ENCODE peak calls at places on chromosomes 1 and 21, in eight cellular contexts. B is fibroblast of pulmonary artery, T is right lobe of liver, S is HCT116, A is breast epithelium, R is fibroblast of lung, P is nephron progenitor cell, M is glutamatergic neuron. Y is an unnamed sample.

GRCh38 chr21:39669485-39669884 is 56.7 kb downstream of the B3GALT5 start:
- DNase-seq in S (no peak), R (no peak), P (no peak), B (no peak), M (no peak), T (no peak), A (no peak), Y (no peak)

GRCh38 chr1:1833456-1833855 is 55.2 kb upstream of the NADK start:
- DNase-seq in T (peak; percentile 55), A (no peak), B (no peak), P (no peak), R (no peak), S (no peak), M (no peak), Y (no peak)

GRCh38 chr1:19661721-19662228 is 2.9 kb upstream of the HTR6 start:
- DNase-seq in P (no peak), B (peak; percentile 71), R (peak; percentile 68), S (peak; percentile 24), A (no peak), T (no peak), M (no peak), Y (no peak)

GRCh38 chr1:171226757-171227370 is 21.4 kb upstream of the FMO1 start:
- DNase-seq in A (no peak), S (peak; percentile 42), B (peak; percentile 91), P (peak; percentile 39), T (peak; percentile 59), R (peak; percentile 86), M (peak; percentile 29), Y (peak; percentile 49)

GRCh38 chr1:168830562-168830961 is 101.6 kb upstream of the DPT start:
- DNase-seq in R (no peak), T (no peak), A (no peak), P (no peak), M (no peak), S (no peak), B (no peak), Y (no peak)

GRCh38 chr1:212791261-212791675 is 309 bp downstream of the NSL1 start:
- DNase-seq in T (no peak), S (no peak), M (no peak), P (no peak), A (no peak), R (peak; percentile 74), B (peak; percentile 81), Y (peak; percentile 76)

GRCh38 chr1:35656148-35656862 is 15.0 kb upstream of the PSMB2 start:
- DNase-seq in A (no peak), R (peak; percentile 34), P (no peak), S (no peak), T (no peak), B (no peak), M (no peak), Y (no peak)

GRCh38 chr21:33212159-33212851 is 17.4 kb upstream of the IFNAR2 start:
- DNase-seq in B (peak; percentile 61), P (no peak), S (no peak), M (no peak), T (no peak), R (peak; percentile 25), A (no peak), Y (no peak)

GRCh38 chr1:92994105-92994712 is 32.9 kb upstream of the DIPK1A start:
- DNase-seq in T (peak; percentile 72), A (peak; percentile 64), S (peak; percentile 75), M (peak; percentile 28), R (peak; percentile 87), B (peak; percentile 89), P (peak; percentile 63), Y (peak; percentile 60)

GRCh38 chr1:31752952-31753351 is 11.2 kb downstream of the ADGRB2 start:
- DNase-seq in R (no peak), M (no peak), A (no peak), T (no peak), S (no peak), P (no peak), B (no peak), Y (no peak)

GRCh38 chr21:17793675-17794123 is 25.5 kb downstream of the C21orf91 start:
- DNase-seq in B (no peak), S (no peak), R (peak; percentile 53), A (no peak), M (no peak), P (no peak), T (no peak), Y (no peak)

GRCh38 chr1:31987231-31987630 is 26.4 kb upstream of the KHDRBS1 start:
- DNase-seq in P (peak; percentile 20), T (no peak), B (no peak), M (peak; percentile 58), R (no peak), S (no peak), A (no peak), Y (no peak)

GRCh38 chr1:89897347-89898133 is 76.7 kb downstream of the LRRC8D start:
- DNase-seq in R (no peak), P (no peak), S (no peak), B (no peak), M (no peak), T (no peak), A (no peak), Y (no peak)

GRCh38 chr1:154607084-154607747 is 770 bp downstream of the ADAR start:
- DNase-seq in T (no peak), M (no peak), A (no peak), B (peak; percentile 50), S (no peak), P (peak; percentile 29), R (peak; percentile 52), Y (no peak)

GRCh38 chr21:36589352-36589971 is 109.5 kb upstream of the SIM2 start:
- DNase-seq in B (peak; percentile 37), A (peak; percentile 21), M (no peak), S (peak; percentile 59), T (peak; percentile 86), P (no peak), R (peak; percentile 54), Y (peak; percentile 5)

GRCh38 chr1:107442545-107442944 is 301.7 kb downstream of the NTNG1 start:
- DNase-seq in R (no peak), T (no peak), B (no peak), P (no peak), A (no peak), M (no peak), S (no peak), Y (no peak)

GRCh38 chr1:24642481-24643361 is at the start of gene SRRM1:
- DNase-seq in M (peak; percentile 97), R (peak; percentile 100), P (peak; percentile 94), B (peak; percentile 100), S (peak; percentile 99), T (peak; percentile 100), A (peak; percentile 100), Y (peak; percentile 99)
- TF ChIP-seq CTCF in M (no peak), R (no peak), P (no peak), B (no peak), S (no peak), T (peak; percentile 9), A (peak; percentile 20), Y (peak; percentile 7)

GRCh38 chr1:209549384-209550001 is 34.0 kb upstream of the CAMK1G start:
- DNase-seq in A (no peak), B (no peak), T (no peak), M (peak; percentile 33), S (no peak), R (no peak), P (peak; percentile 19), Y (no peak)
- TF ChIP-seq CTCF in A (no peak), B (no peak), T (no peak), M (peak; percentile 79), S (peak; percentile 44), R (no peak), P (peak; percentile 49), Y (no peak)

DNA sequence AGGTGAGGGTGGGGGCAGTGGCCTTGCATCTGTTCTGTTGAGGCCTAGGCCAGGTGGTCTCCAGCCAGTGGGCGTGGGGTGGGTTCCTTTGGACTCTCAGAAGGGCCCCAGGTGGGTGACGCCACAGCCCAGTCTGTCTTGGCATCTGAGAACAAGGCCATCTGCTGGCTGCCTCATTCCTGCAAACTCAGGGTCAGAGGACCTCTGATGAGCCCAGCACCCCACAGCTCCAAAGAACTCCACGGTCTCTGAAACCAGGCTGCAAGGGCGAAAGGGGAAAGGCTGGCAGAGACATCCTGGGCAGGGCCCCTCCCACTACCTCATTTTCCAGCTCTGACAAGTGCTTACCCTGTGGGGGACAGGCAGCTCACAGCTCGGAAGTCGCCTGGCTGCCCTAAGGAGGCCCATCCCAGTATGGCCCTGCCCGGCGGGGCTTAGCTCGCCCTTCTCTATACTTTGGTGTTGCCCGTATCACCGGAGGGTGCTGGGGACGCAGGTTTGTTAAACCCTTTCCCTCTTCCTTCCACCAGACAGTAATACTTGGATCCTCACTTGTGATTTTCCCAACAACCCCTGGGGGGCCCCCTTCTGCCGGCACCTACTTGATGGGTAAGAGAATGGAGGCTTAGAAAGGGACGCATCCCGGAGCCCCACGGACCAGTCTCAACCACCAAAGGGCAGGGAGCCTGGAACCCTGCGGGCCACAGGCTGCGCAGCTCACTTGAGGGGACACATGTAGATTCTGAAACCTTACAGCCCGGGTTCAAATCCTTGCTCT is 10.9 kb upstream of the EDN2 start:
- DNase-seq in T (no peak), M (peak; percentile 48), A (no peak), P (no peak), S (no peak), R (peak; percentile 56), B (peak; percentile 31), Y (no peak)
- TF ChIP-seq CTCF in T (no peak), M (peak; percentile 15), A (no peak), P (peak; percentile 16), S (peak; percentile 56), R (no peak), B (peak; percentile 26), Y (no peak)

GRCh38 chr1:109083495-109083894 is 7.1 kb upstream of the TMEM167B start:
- DNase-seq in T (no peak), P (no peak), A (no peak), S (no peak), B (no peak), R (no peak), M (no peak), Y (no peak)
- TF ChIP-seq CTCF in T (no peak), P (no peak), A (no peak), S (no peak), B (no peak), R (no peak), M (no peak), Y (no peak)